ENCODE peak calls at places on chromosome 15, in five cellular contexts. M, H, Y, F and U are unnamed samples.

GRCh38 chr15:75647370-75648155 is at the start of gene SNX33:
- DNase-seq in M (peak), H (peak), Y (peak), F (peak), U (peak)

GRCh38 chr15:101126618-101127502 is 125.0 kb downstream of the CHSY1 start:
- DNase-seq in M (no peak), H (no peak), Y (no peak), F (peak), U (no peak)

GRCh38 chr15:78727561-78727960 is 83.7 kb downstream of the ADAMTS7 start:
- DNase-seq in M (peak), H (no peak), Y (no peak), F (no peak), U (no peak)

GRCh38 chr15:73697033-73697467 is 12.9 kb downstream of the CD276 start:
- DNase-seq in M (no peak), H (no peak), Y (peak), F (peak), U (peak)

GRCh38 chr15:58515807-58516206 is 84.0 kb downstream of the LIPC start:
- DNase-seq in M (no peak), H (no peak), Y (no peak), F (no peak), U (no peak)

GRCh38 chr15:94385441-94385840 is 154.1 kb downstream of the MCTP2 start:
- DNase-seq in M (no peak), H (no peak), Y (no peak), F (no peak), U (no peak)

GRCh38 chr15:73951591-73951990 is 25.3 kb downstream of the LOXL1 start:
- DNase-seq in M (no peak), H (no peak), Y (no peak), F (no peak), U (no peak)

GRCh38 chr15:67805871-67806538 is 19.3 kb upstream of the SKOR1 start:
- DNase-seq in M (no peak), H (no peak), Y (no peak), F (no peak), U (no peak)

GRCh38 chr15:76056931-76057330 is 2.9 kb upstream of the TMEM266 start:
- DNase-seq in M (no peak), H (no peak), Y (no peak), F (no peak), U (no peak)

GRCh38 chr15:99268431-99268830 is 17.1 kb downstream of the LRRC28 start:
- DNase-seq in M (no peak), H (no peak), Y (no peak), F (no peak), U (no peak)

GRCh38 chr15:63915888-63916731 is 82.4 kb upstream of the HERC1 start:
- DNase-seq in M (peak), H (no peak), Y (no peak), F (peak), U (no peak)

GRCh38 chr15:70615435-70616310 is 147.7 kb downstream of the UACA start:
- DNase-seq in M (no peak), H (no peak), Y (no peak), F (no peak), U (no peak)

GRCh38 chr15:66635817-66636216 is 66.2 kb upstream of the SMAD6 start:
- DNase-seq in M (no peak), H (no peak), Y (no peak), F (no peak), U (no peak)

GRCh38 chr15:97517726-97518125 is 442.8 kb upstream of the ARRDC4 start:
- DNase-seq in M (no peak), H (no peak), Y (no peak), F (no peak), U (no peak)

GRCh38 chr15:31774045-31774444 is 256.3 kb upstream of the CHRNA7 start:
- DNase-seq in M (no peak), H (no peak), Y (no peak), F (no peak), U (no peak)

DNA sequence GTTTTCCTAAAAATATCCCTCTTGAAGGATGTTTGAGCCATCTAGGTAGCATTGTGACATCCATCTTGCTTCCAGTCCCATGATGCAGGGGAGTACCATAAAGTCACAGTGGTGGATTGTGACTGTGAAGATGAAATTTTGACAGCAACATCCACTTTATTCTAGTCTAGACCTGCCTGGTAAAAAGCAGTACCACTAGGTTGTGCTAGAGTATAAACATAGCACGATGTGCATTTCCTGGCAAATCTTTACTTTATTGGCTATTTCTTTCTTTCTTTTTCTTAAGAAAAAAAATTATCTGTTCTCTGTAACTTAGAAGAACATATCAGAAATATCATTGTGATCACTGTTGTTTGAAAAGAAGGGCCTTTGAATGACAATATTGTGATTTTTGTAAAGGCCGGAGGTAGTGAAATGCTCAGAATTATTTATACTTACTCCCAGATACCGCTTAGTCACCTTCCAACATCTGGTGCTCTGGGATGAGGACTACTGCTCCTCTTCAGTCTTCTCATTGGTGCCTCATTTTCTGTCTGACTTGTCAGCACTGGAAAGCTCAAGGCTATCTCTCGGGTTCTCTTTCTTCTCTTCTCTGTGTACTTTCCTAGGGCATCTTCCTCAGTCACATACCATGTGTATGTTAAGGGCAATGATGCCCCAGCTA is 35.6 kb downstream of the AGBL1 start:
- DNase-seq in M (no peak), H (no peak), Y (no peak), F (no peak), U (no peak)
- TF ChIP-seq CTCF in M (no peak), H (no peak), Y (peak), F (no peak), U (peak)

GRCh38 chr15:59636184-59636583 is 21.1 kb downstream of the GTF2A2 start:
- DNase-seq in M (no peak), H (no peak), Y (no peak), F (no peak), U (no peak)
- TF ChIP-seq POLR2A in M (no peak), H (no peak), Y (no peak), F (no peak), U (no peak)

DNA sequence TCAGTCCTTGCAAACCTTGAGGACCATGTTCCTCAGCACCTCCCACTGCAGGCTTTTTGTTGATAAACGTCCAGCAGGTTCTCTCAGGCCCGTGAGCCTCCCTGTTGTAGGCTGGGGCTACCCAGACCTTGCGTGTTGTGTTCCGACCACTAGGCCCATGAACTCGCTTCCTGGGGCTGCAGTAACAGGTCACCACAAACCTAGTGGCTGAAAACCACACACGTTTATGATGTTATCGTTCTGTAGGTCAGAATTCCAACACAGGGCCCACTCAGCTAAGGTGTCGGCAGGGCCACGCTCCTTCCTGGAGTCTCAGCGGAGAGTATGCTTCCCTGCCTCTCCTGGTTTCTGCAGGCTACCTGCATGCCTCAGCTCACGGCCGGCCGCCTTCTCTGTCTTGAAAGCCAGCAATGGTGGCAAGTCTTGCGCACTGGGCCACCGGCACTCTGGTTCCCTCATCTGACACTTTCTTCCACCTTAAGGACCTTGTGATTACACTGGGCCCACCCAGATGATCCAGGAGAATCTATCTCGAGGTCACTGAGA is 60.8 kb downstream of the ATP10A start:
- DNase-seq in M (no peak), H (no peak), Y (no peak), F (no peak), U (no peak)
- TF ChIP-seq CTCF in M (no peak), H (no peak), Y (no peak), F (no peak), U (no peak)

GRCh38 chr15:90030376-90030775 is 29.3 kb downstream of the ZNF710 start:
- DNase-seq in M (no peak), H (no peak), Y (peak), F (no peak), U (no peak)

GRCh38 chr15:90029024-90029423 is 27.9 kb downstream of the ZNF710 start:
- DNase-seq in M (no peak), H (no peak), Y (no peak), F (no peak), U (no peak)

GRCh38 chr15:90033448-90033847 is 32.3 kb downstream of the ZNF710 start:
- DNase-seq in M (no peak), H (no peak), Y (no peak), F (no peak), U (no peak)

GRCh38 chr15:90033006-90033405 is 31.9 kb downstream of the ZNF710 start:
- DNase-seq in M (no peak), H (no peak), Y (no peak), F (no peak), U (no peak)

DNA sequence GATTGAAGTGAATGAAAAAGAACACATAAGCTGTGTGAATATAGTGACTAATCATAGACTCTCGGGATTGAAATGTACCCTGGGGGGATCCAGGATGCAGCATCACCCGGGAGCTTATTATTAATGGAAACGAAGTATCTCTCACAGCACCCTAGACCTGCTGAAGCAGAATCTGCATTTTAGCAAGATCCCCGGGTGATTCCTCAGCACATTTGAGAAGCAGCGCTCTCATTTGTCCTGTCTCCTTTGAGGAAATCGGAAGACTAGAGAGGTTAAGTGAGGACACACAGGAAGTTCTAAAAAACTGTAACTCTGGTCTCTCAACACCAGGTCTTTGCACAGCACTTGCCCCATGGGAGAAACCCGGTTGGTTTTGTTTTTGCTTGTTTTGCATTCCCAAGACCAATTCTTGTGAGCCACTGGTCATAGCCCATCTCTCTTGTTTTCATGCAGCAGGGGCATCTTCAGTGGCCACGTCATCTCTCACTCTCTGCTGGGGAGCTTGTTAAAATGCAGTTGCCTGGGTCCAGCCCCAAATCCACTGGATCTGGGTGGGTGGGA is 30.2 kb downstream of the ZNF710 start:
- DNase-seq in M (no peak), H (no peak), Y (no peak), F (peak), U (no peak)
- TF ChIP-seq POLR2A in M (no peak), H (no peak), Y (no peak), F (no peak), U (no peak)

GRCh38 chr15:23073890-23074631 is 34.7 kb upstream of the TUBGCP5 start:
- DNase-seq in M (no peak), H (peak), Y (no peak), F (no peak), U (peak)

GRCh38 chr15:23065836-23066235 is 26.5 kb upstream of the TUBGCP5 start:
- DNase-seq in M (no peak), H (no peak), Y (no peak), F (no peak), U (no peak)

GRCh38 chr15:23072633-23073032 is 33.3 kb upstream of the TUBGCP5 start:
- DNase-seq in M (no peak), H (no peak), Y (no peak), F (no peak), U (no peak)

GRCh38 chr15:23067416-23067815 is 28.0 kb upstream of the TUBGCP5 start:
- DNase-seq in M (no peak), H (no peak), Y (no peak), F (no peak), U (no peak)

DNA sequence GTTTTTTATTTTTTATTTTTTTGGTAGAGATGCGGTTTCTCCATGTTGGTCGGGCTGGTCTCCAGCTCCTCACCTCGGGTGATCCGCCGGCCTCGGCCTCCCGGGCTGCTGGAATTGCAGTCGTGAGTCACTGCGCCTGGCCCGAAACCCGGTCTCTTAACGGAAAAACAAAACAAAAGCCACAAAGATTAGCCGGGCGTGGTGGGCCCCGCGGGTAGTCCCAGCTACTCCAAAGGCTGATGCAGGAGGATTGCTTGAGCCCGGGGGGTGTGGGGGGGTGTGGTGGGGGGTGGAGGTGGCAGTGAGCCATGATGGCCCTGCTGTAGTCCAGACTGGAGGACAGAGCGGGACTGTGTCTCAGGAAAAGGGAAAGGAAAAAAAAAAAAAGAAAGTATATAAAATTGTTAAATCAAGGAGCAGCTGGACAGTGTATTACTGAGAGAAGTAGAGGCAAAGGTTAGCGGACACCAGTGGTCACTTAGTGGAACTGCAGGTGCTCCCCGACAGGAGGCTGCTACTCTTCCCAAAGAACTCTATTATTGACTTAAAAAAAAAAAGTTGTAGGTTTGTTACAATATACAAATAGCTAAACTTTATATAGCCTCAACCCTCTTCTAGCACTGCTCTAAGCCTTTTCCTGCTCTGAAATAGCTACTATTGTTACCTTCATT is 30.3 kb upstream of the TUBGCP5 start:
- DNase-seq in M (peak), H (no peak), Y (no peak), F (no peak), U (no peak)
- TF ChIP-seq CTCF in M (no peak), H (no peak), Y (no peak), F (no peak), U (no peak)

GRCh38 chr15:85840802-85841152 is 46.1 kb upstream of the KLHL25 start:
- DNase-seq in M (no peak), H (no peak), Y (no peak), F (no peak), U (no peak)

GRCh38 chr15:85838655-85839054 is 43.9 kb upstream of the KLHL25 start:
- DNase-seq in M (no peak), H (no peak), Y (no peak), F (no peak), U (no peak)

GRCh38 chr15:85837881-85838280 is 43.2 kb upstream of the KLHL25 start:
- DNase-seq in M (no peak), H (no peak), Y (no peak), F (no peak), U (no peak)

GRCh38 chr15:85839637-85840036 is 44.9 kb upstream of the KLHL25 start:
- DNase-seq in M (no peak), H (no peak), Y (no peak), F (no peak), U (no peak)

GRCh38 chr15:85840079-85840801 is 45.5 kb upstream of the KLHL25 start:
- DNase-seq in M (peak), H (peak), Y (peak), F (peak), U (peak)
- TF ChIP-seq POLR2A in M (no peak), H (no peak), Y (no peak), F (no peak), U (no peak)

DNA sequence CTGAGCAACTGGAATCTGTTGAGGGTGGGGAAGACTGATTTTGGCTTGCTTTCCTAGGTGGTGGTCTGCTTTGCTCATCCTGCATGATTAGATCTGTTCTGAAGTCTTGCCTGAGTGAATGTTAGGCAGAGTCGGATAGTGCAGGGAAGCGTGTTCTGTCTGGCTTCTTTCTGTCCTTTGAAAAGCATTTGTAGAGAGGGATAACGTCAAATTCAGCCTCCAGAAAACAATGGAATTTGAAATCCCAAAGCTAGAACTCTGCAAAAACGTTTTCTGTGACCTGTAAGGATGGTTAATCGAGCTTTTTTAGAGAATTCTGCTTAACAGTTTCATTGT is 1.4 kb downstream of the GLCE start:
- DNase-seq in M (no peak), H (no peak), Y (no peak), F (peak), U (no peak)
- TF ChIP-seq CTCF in M (peak), H (no peak), Y (no peak), F (no peak), U (no peak)

GRCh38 chr15:39140060-39140604 is 440.7 kb upstream of the THBS1 start:
- DNase-seq in M (peak), H (no peak), Y (no peak), F (peak), U (no peak)
- TF ChIP-seq POLR2A in M (no peak), H (no peak), Y (no peak), F (peak), U (no peak)